ENCODE peak calls at places on chromosomes 7 and 10, in five cellular contexts. F is colonic mucosa, Y is stomach, V is tibial artery, O is tibial nerve. E is an unnamed sample.

GRCh38 chr10:17836917-17837316 is 27.8 kb downstream of the MRC1 start:
- DNase-seq in V (peak; percentile 41), F (peak; percentile 43), Y (peak; percentile 61), O (no peak), E (peak; percentile 60)

GRCh38 chr7:114922151-114922651 is 307 bp downstream of the MDFIC start:
- DNase-seq in F (peak; percentile 57), O (peak; percentile 19), V (peak; percentile 46), Y (peak; percentile 41), E (peak; percentile 41)

GRCh38 chr10:133292919-133293809 is 15.5 kb downstream of the TUBGCP2 start:
- DNase-seq in O (no peak), F (no peak), Y (no peak), V (no peak), E (no peak)

GRCh38 chr10:51649064-51649463 is 50.3 kb downstream of the CSTF2T start:
- DNase-seq in Y (no peak), O (no peak), V (no peak), F (no peak), E (no peak)

GRCh38 chr7:87370660-87371180 is 25.3 kb downstream of the CROT start:
- DNase-seq in Y (no peak), O (no peak), V (no peak), F (no peak), E (no peak)

GRCh38 chr10:17891435-17891834 is 60.3 kb upstream of the SLC39A12 start:
- DNase-seq in V (no peak), O (no peak), Y (no peak), F (no peak), E (no peak)

GRCh38 chr10:9302142-9302746 is 1247.8 kb downstream of the GATA3 start:
- DNase-seq in F (no peak), O (peak; percentile 28), Y (no peak), V (no peak), E (no peak)

GRCh38 chr7:106870983-106871410 is 5.9 kb downstream of the PIK3CG start:
- DNase-seq in Y (no peak), F (no peak), V (no peak), O (no peak), E (no peak)

GRCh38 chr7:108570146-108570755 is 577 bp downstream of the DNAJB9 start:
- DNase-seq in V (peak; percentile 51), Y (peak; percentile 55), F (peak; percentile 57), O (peak; percentile 22), E (peak; percentile 68)

GRCh38 chr10:32979041-32979440 is 21.0 kb upstream of the ITGB1 start:
- DNase-seq in O (no peak), Y (no peak), V (no peak), F (no peak), E (no peak)

GRCh38 chr7:3109516-3109915 is 65.8 kb upstream of the CARD11 start:
- DNase-seq in V (no peak), F (no peak), O (no peak), Y (no peak), E (no peak)

DNA sequence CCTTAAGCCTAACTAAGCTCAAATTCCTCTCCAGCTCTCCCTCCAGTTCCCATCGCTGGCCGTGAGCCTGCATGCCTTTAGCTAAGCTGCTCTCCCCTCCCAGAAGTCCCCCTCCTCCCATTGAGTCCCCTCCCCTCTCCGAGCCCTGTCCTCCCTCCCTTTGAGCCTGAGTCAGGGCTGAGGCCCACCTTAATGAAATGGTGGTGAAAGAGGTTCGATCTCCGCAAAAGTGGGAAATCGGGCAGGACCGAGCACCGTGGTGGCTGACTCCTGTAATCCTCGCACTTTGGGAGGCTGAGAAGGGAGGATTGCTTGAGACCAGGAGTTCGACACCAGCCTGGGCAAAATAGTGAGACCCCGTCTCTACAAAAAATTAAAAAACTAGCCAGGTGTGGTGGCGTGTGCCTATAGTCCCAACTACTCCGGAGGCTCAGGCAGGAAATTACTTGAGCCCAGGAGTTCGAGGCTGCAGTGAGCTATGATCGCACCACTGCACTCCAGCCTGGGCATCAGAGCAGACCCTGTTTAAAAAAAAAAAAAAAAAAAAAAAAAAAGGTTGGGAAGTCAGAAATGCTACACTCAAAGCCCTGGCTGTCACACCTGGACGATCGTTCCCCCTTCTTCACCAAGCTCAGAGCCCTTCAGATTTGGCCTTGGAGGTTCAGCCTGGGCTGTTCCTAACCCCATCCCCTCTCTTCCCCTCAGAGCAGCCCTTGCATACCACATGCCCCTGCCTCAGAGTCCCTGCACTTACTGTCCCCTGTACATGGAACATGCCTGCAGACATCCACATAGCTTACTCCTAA is 993 bp upstream of the CLDN3 start:
- DNase-seq in Y (no peak), V (no peak), F (no peak), O (no peak), E (no peak)
- H3K4me3 ChIP-seq in Y (peak overlapping the region; percentile 40), V (no peak overlapping the region), F (peak overlapping the region; percentile 58), O (no peak overlapping the region), E (no peak overlapping the region)

GRCh38 chr10:114380060-114380459 is 24.2 kb downstream of the AFAP1L2 start:
- DNase-seq in V (no peak), Y (peak; percentile 35), F (no peak), O (no peak), E (peak; percentile 18)
- H3K4me1 ChIP-seq in V (no peaks in the 10 kb centered on the region), Y (no peaks in the 10 kb centered on the region), F (no peaks in the 10 kb centered on the region), O (peaks cover 19% of the 10 kb centered on the region), E (no peaks in the 10 kb centered on the region)

GRCh38 chr7:73615886-73616285 is 8.4 kb downstream of the MLXIPL start:
- DNase-seq in V (no peak), Y (no peak), F (no peak), O (no peak), E (no peak)
- TF ChIP-seq CTCF in V (no peak), Y (no peak), F (no peak), O (no peak), E (no peak)

DNA sequence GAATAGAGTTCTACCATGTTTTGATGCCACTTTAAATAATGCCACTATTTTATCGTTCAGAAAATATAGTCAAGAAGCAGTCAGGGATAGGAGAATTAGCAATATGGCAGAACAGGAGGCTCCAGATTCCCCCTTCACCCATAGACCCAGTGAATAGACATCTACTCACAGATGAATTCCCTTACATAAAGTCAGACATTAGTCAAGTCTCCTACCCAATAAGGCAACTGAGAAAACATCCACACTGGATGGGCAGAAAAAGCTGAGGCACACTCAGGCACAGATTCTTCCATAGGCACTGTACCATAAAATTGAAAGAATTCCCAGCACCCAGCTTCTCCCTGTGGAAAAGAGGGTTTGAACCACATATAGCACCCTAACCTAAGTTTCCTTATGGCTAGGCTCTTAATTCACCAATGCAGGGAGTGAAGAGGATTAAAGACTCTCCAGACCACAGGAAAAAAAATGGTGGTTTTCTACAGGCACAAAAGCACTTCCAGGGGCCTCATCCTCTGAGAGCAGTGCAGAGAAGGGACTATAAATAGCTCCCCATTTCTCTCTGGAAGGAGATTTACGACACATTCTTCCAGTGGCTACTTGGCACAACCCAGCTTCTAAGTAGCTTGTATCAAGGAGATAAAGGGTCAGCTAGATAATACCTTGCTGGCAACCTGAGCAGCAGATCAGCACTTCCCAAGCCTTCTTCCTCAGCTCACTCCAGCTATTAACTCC is 73.7 kb downstream of the CRPPA start:
- DNase-seq in F (no peak), V (no peak), Y (no peak), O (no peak), E (no peak)
- H3K4me3 ChIP-seq in F (no peak overlapping the region), V (no peak overlapping the region), Y (no peak overlapping the region), O (no peak overlapping the region), E (no peak overlapping the region)

DNA sequence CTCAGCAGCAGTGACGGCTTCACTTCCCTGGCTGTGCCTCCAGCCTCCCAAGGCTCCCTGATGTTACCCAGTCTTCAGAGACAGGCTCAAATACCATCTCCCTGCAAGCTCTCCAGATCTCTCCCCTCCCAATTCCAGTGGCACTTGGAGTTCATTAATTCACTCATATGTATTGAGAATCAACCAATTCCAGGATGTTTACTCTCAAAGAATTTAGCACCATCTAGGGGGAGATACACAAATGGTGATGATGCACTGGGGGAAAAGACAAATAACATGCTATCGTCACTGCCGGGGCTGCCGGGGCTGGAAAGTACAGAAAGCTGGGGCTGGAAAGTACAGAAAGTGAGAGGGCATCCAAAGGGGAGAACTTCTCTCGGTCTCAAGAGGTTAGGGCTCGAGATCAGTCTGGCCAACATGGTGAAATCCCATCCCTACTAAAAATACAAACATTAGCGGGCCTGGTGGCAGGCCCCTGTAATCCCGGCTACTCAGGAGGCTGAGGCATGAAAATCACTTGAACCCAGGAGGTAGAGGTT is 118.7 kb downstream of the MKX start:
- DNase-seq in O (no peak), Y (no peak), V (peak; percentile 41), F (no peak), E (no peak)
- H3K4me1 ChIP-seq in O (no peaks in the 10 kb centered on the region), Y (no peaks in the 10 kb centered on the region), V (peaks cover 5% of the 10 kb centered on the region), F (no peaks in the 10 kb centered on the region), E (no peaks in the 10 kb centered on the region)

GRCh38 chr7:82049442-82049841 is 279.6 kb upstream of the HGF start:
- DNase-seq in Y (no peak), V (no peak), O (no peak), F (no peak), E (no peak)

GRCh38 chr7:82039621-82040020 is 269.8 kb upstream of the HGF start:
- DNase-seq in F (no peak), V (no peak), Y (no peak), O (no peak), E (no peak)

GRCh38 chr7:82050134-82050533 is 280.3 kb upstream of the HGF start:
- DNase-seq in V (no peak), Y (no peak), F (no peak), O (no peak), E (no peak)

DNA sequence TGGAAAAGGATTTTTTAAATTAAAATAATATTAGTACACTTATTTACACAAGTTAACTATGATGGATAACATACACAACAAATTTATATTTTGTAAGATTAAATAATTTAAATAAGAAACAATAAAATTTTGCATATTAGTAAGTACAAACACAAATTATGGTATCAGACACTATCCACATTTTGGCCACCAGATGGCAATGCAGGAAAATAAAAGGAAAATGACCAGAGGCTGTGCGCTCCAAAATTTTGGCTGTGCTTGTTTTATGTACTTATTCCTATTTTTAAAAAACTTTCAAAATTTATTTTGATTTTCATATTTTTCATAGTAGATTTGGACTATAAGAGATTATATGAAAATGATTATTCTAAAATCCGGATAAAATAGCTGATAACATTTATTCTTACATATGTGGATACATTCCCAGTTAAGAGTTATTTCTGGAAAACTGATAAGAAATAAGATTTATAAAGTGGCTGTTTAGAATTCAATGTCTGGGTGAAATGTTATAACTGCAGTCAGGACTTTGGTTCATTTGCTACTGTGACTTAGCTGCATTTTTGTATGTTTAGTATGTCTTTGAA is 274.7 kb upstream of the HGF start:
- DNase-seq in O (peak; percentile 76), V (peak; percentile 34), Y (peak; percentile 28), F (peak; percentile 40), E (no peak)
- TF ChIP-seq CTCF in O (peak; percentile 52), V (peak; percentile 62), Y (peak; percentile 64), F (peak; percentile 52), E (peak; percentile 10)